ENCODE peak calls at places on chromosome 21, in ten cellular contexts. K, U, Z, J, C, F, T, G, N and P are unnamed samples.

GRCh38 chr21:44925027-44925755 is 4.5 kb upstream of the ITGB2 start:
- DNase-seq in N (peak; percentile 14), T (no peak), C (no peak), K (no peak), U (no peak), Z (no peak), G (no peak), F (no peak), J (peak; percentile 42), P (no peak)

GRCh38 chr21:31370281-31370892 is 26.3 kb upstream of the TIAM1 start:
- DNase-seq in T (no peak), F (no peak), J (no peak), C (no peak), K (no peak), U (no peak), G (no peak), N (no peak), Z (no peak), P (no peak)

GRCh38 chr21:46113497-46114176 is 15.7 kb downstream of the COL6A2 start:
- DNase-seq in J (no peak), C (no peak), G (no peak), K (no peak), Z (no peak), T (no peak), N (no peak), U (no peak), F (no peak), P (no peak)

GRCh38 chr21:44836666-44837471 is 19.0 kb upstream of the SUMO3 start:
- DNase-seq in G (no peak), Z (no peak), F (peak; percentile 74), N (no peak), T (peak; percentile 68), U (no peak), J (no peak), K (peak; percentile 14), C (no peak), P (no peak)

GRCh38 chr21:38824124-38824822 is 18.5 kb downstream of the ETS2 start:
- DNase-seq in J (no peak), U (no peak), N (no peak), K (no peak), T (no peak), Z (peak; percentile 72), F (no peak), G (no peak), C (no peak), P (no peak)

GRCh38 chr21:20451051-20451450 is 547.2 kb upstream of the NCAM2 start:
- DNase-seq in U (no peak), N (no peak), F (no peak), C (no peak), G (no peak), J (no peak), Z (peak; percentile 75), T (no peak), K (no peak), P (no peak)

GRCh38 chr21:26788783-26789182 is 56.4 kb downstream of the ADAMTS1 start:
- DNase-seq in G (no peak), J (no peak), N (no peak), Z (no peak), F (no peak), K (peak; percentile 82), U (no peak), C (peak; percentile 74), T (no peak), P (no peak)

GRCh38 chr21:26800455-26801454 is 44.5 kb downstream of the ADAMTS1 start:
- DNase-seq in F (no peak), C (peak; percentile 54), U (peak; percentile 84), T (no peak), Z (no peak), J (no peak), K (peak; percentile 69), N (no peak), G (no peak), P (no peak)

GRCh38 chr21:43782741-43783700 is 6.4 kb upstream of the RRP1 start:
- DNase-seq in U (no peak), C (no peak), J (no peak), K (no peak), G (no peak), N (no peak), Z (no peak), T (peak; percentile 81), F (no peak), P (peak; percentile 27)

GRCh38 chr21:45466330-45467220 is 61.6 kb downstream of the COL18A1 start:
- DNase-seq in U (no peak), G (no peak), T (no peak), C (no peak), F (peak; percentile 66), J (no peak), K (no peak), Z (no peak), N (no peak), P (no peak)

DNA sequence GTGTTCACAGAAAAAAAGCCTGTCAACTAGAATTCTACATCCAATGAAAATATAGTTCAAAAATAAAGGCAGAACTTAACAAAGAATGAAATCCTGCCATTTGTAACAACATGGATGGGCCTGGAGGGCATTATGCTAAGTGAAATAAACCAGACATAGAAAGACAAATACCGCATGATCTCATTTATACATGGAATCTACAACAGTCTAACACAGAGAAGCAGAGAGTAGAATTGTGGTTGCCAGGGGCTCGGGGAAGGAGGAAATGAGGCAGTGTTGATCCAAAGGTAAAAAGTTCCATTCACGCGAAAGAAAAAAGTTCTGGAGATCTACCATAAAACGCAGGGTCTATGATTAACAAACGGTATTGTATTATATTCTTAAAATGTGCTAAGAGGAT is 282.6 kb downstream of the MRPL39 start:
- DNase-seq in T (no peak), K (no peak), U (no peak), C (no peak), G (no peak), N (no peak), F (no peak), J (no peak), Z (no peak), P (no peak)
- H3K4me3 ChIP-seq in T (no peak overlapping the region), K (no peak overlapping the region), U (no peak overlapping the region), C (no peak overlapping the region), G (no peak overlapping the region), N (no peak overlapping the region), F (no peak overlapping the region), J (no peak overlapping the region), Z (no peak overlapping the region), P (no peak overlapping the region)

GRCh38 chr21:34362670-34363069 is 1.1 kb upstream of the KCNE2 start:
- DNase-seq in F (no peak), C (no peak), J (no peak), Z (no peak), G (no peak), T (no peak), K (no peak), U (no peak), N (no peak), P (no peak)

GRCh38 chr21:34357889-34358288 is 5.9 kb upstream of the KCNE2 start:
- DNase-seq in G (no peak), C (no peak), U (no peak), N (no peak), Z (no peak), K (no peak), T (no peak), J (no peak), F (no peak), P (no peak)

GRCh38 chr21:34358866-34359265 is 4.9 kb upstream of the KCNE2 start:
- DNase-seq in C (no peak), N (no peak), K (no peak), G (no peak), T (no peak), F (no peak), Z (no peak), J (no peak), U (no peak), P (no peak)

GRCh38 chr21:34362136-34362444 is 1.7 kb upstream of the KCNE2 start:
- DNase-seq in U (no peak), T (no peak), C (no peak), K (no peak), Z (no peak), F (no peak), J (no peak), G (no peak), N (no peak), P (no peak)

DNA sequence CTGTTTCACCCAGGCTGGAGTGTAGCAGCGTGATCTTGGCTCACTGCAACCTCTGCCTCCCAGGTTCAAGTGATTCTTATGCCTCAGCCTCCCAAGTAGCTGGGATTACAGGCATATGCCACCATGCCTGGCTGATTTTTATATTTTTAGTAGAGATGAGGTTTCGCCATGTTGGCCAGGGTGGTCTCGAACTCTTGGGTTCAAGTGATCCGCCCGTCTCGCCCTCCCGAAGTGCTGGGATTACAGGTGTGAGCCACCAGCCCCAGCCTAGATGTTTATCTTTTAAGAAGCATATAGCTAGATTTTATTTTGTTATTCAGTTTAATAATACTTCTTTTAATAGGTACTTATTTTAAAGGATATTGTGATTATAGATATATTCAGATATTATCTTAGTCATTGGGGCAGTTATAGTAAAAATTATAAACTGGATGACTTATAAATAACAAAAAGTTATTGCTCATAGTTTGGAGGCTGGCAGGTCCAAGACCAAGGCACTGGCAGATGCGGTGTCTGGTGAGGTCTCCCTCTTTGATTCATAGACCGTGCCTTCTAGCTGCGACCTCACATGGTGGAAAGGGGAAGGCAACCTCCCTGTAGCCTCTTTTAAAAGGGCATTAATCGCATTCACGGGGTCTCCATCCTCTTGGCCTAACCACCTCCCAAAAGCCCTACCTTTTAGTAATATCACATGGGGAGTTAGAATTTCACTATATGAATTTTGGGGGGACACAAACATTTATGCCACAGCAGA is 3.1 kb upstream of the KCNE2 start:
- DNase-seq in J (no peak), G (no peak), U (no peak), C (no peak), K (no peak), N (no peak), F (no peak), T (no peak), Z (no peak), P (no peak)
- TF ChIP-seq CTCF in J (no peak), G (no peak), U (no peak), C (no peak), K (no peak), N (no peak), F (no peak), T (no peak), Z (no peak), P (peak; percentile 13)

GRCh38 chr21:14482165-14482564 is 64.0 kb downstream of the SAMSN1 start:
- DNase-seq in G (no peak), J (no peak), K (no peak), U (no peak), T (no peak), N (no peak), Z (no peak), F (no peak), C (peak; percentile 8), P (no peak)
- H3K4me3 ChIP-seq in G (no peak overlapping the region), J (no peak overlapping the region), K (no peak overlapping the region), U (no peak overlapping the region), T (no peak overlapping the region), N (no peak overlapping the region), Z (no peak overlapping the region), F (no peak overlapping the region), C (no peak overlapping the region), P (no peak overlapping the region)

DNA sequence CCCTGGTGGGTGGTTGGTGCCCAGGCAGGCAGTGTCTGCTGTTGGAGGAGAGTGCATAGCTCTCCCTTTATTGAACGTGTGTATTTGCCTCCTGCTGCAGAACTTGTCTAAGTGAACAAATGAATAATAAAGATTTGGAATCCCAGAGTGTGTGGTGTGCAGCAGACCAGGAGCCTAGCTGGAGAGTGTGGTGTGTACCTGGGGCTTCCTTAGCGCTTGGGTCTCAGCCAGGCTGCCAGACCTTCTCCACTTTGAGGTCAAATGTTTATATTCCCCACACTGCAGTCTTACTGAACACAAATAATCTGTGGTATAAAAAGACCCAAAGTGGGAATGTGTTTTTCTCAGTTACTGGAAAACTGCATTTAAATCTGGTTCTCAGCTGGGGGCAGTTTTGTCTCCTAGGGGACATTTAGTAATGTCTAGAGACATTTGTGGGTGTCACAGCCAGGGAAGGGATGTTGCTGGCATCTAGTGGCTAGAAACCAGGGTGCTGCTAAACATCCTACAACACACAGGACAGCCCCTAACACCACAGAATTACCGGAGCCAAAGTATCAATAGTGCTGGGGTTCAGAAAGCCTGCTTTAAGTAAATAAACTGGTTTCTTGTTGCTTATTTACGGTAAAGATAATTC is 23.6 kb downstream of the SLC37A1 start:
- DNase-seq in N (no peak), G (no peak), Z (no peak), T (peak; percentile 16), U (no peak), C (no peak), J (no peak), F (no peak), K (no peak), P (no peak)
- TF ChIP-seq CTCF in N (no peak), G (peak; percentile 39), Z (peak; percentile 28), T (no peak), U (peak; percentile 60), C (no peak), J (peak; percentile 47), F (peak; percentile 4), K (no peak), P (peak; percentile 56)